ENCODE peak calls at places on chromosomes 12 and 14, in five cellular contexts. Q, W, T, F and V are unnamed samples.

GRCh38 chr14:41570415-41571155 is 36.1 kb upstream of the LRFN5 start:
- DNase-seq in F (no peak), T (no peak), W (no peak), Q (no peak), V (no peak)

GRCh38 chr12:76591461-76591860 is 31.9 kb upstream of the OSBPL8 start:
- DNase-seq in F (peak; percentile 79), W (no peak), Q (no peak), T (peak; percentile 23), V (no peak)

GRCh38 chr12:42921741-42922511 is 332.4 kb upstream of the PRICKLE1 start:
- DNase-seq in T (no peak), Q (no peak), F (no peak), W (no peak), V (peak; percentile 53)

GRCh38 chr14:22513066-22513812 is 75.8 kb downstream of the DAD1 start:
- DNase-seq in T (no peak), Q (no peak), W (no peak), F (no peak), V (peak; percentile 11)

GRCh38 chr14:91882369-91882768 is 15.0 kb upstream of the TC2N start:
- DNase-seq in T (no peak), W (no peak), Q (no peak), F (no peak), V (no peak)

GRCh38 chr12:103043531-103044445 is 86.3 kb downstream of the ASCL1 start:
- DNase-seq in Q (no peak), W (no peak), T (no peak), F (no peak), V (no peak)

GRCh38 chr12:104763163-104763805 is 194.8 kb downstream of the SLC41A2 start:
- DNase-seq in T (no peak), F (peak; percentile 41), W (no peak), Q (no peak), V (no peak)

GRCh38 chr12:41409628-41410027 is 221.5 kb downstream of the PDZRN4 start:
- DNase-seq in F (no peak), Q (no peak), W (no peak), T (no peak), V (no peak)

GRCh38 chr12:106954462-106955376 is 988 bp upstream of the TMEM263 start:
- DNase-seq in F (peak; percentile 50), Q (peak; percentile 40), W (no peak), T (peak; percentile 29), V (peak; percentile 20)

GRCh38 chr12:26659930-26660329 is 173.1 kb downstream of the ITPR2 start:
- DNase-seq in F (no peak), W (no peak), Q (no peak), T (no peak), V (no peak)

GRCh38 chr14:49767473-49768300 is at the start of gene KLHDC2:
- DNase-seq in F (peak; percentile 94), W (peak; percentile 86), T (peak; percentile 82), Q (peak; percentile 87), V (peak; percentile 74)